ENCODE peak calls at places on chromosomes 7 and 10, in ten cellular contexts. One of them, this sample, is unnamed. For H3K9me3, the result is how much of the 10 kb centered on the place peaks cover.

GRCh38 chr7:99551329-99551728 is 585 bp downstream of the FAM200A start:
- DNase-seq in astrocyte: no peak
- DNase-seq in adrenal gland: no peak
- DNase-seq in heart right ventricle: no peak
- DNase-seq in aorta: no peak
- DNase-seq in transverse colon: no peak
- DNase-seq in effector memory CD4-positive, alpha-beta T cell: no peak
- DNase-seq in Peyer's patch: no peak
- DNase-seq in CD8-positive, alpha-beta T cell: no peak
- DNase-seq in WERI-Rb-1: peak
- DNase-seq in this sample: no peak

GRCh38 chr10:18312385-18313145 is 172.3 kb downstream of the CACNB2 start:
- DNase-seq in astrocyte: peak
- DNase-seq in adrenal gland: peak
- DNase-seq in heart right ventricle: no peak
- DNase-seq in aorta: no peak
- DNase-seq in transverse colon: no peak
- DNase-seq in effector memory CD4-positive, alpha-beta T cell: no peak
- DNase-seq in Peyer's patch: no peak
- DNase-seq in CD8-positive, alpha-beta T cell: no peak
- DNase-seq in WERI-Rb-1: no peak
- DNase-seq in this sample: no peak

GRCh38 chr7:106862317-106863183 is 2.5 kb upstream of the PIK3CG start:
- DNase-seq in astrocyte: no peak
- DNase-seq in adrenal gland: no peak
- DNase-seq in heart right ventricle: no peak
- DNase-seq in aorta: no peak
- DNase-seq in transverse colon: no peak
- DNase-seq in effector memory CD4-positive, alpha-beta T cell: no peak
- DNase-seq in Peyer's patch: no peak
- DNase-seq in CD8-positive, alpha-beta T cell: no peak
- DNase-seq in WERI-Rb-1: no peak
- DNase-seq in this sample: no peak

GRCh38 chr7:375901-376305 is 85.9 kb downstream of the FOXL3 start:
- DNase-seq in astrocyte: no peak
- DNase-seq in adrenal gland: peak
- DNase-seq in heart right ventricle: no peak
- DNase-seq in aorta: peak
- DNase-seq in transverse colon: peak
- DNase-seq in effector memory CD4-positive, alpha-beta T cell: no peak
- DNase-seq in Peyer's patch: peak
- DNase-seq in CD8-positive, alpha-beta T cell: no peak
- DNase-seq in WERI-Rb-1: no peak
- DNase-seq in this sample: no peak

GRCh38 chr10:129467346-129468119 is 492 bp downstream of the MGMT start:
- DNase-seq in astrocyte: no peak
- DNase-seq in adrenal gland: no peak
- DNase-seq in heart right ventricle: no peak
- DNase-seq in aorta: no peak
- DNase-seq in transverse colon: peak
- DNase-seq in effector memory CD4-positive, alpha-beta T cell: no peak
- DNase-seq in Peyer's patch: peak
- DNase-seq in CD8-positive, alpha-beta T cell: no peak
- DNase-seq in WERI-Rb-1: peak
- DNase-seq in this sample: no peak

GRCh38 chr7:21192662-21193061 is 235.2 kb upstream of the SP4 start:
- DNase-seq in astrocyte: no peak
- DNase-seq in adrenal gland: no peak
- DNase-seq in heart right ventricle: no peak
- DNase-seq in aorta: no peak
- DNase-seq in transverse colon: no peak
- DNase-seq in effector memory CD4-positive, alpha-beta T cell: no peak
- DNase-seq in Peyer's patch: no peak
- DNase-seq in CD8-positive, alpha-beta T cell: no peak
- DNase-seq in WERI-Rb-1: no peak
- DNase-seq in this sample: no peak

GRCh38 chr10:18368681-18369080 is 228.5 kb downstream of the CACNB2 start:
- DNase-seq in astrocyte: peak
- DNase-seq in adrenal gland: no peak
- DNase-seq in heart right ventricle: no peak
- DNase-seq in aorta: no peak
- DNase-seq in transverse colon: no peak
- DNase-seq in effector memory CD4-positive, alpha-beta T cell: no peak
- DNase-seq in Peyer's patch: no peak
- DNase-seq in CD8-positive, alpha-beta T cell: no peak
- DNase-seq in WERI-Rb-1: no peak
- DNase-seq in this sample: no peak

GRCh38 chr10:74290703-74291102 is 139.7 kb downstream of the ADK start:
- DNase-seq in astrocyte: peak
- DNase-seq in adrenal gland: no peak
- DNase-seq in heart right ventricle: no peak
- DNase-seq in aorta: no peak
- DNase-seq in transverse colon: no peak
- DNase-seq in effector memory CD4-positive, alpha-beta T cell: no peak
- DNase-seq in Peyer's patch: no peak
- DNase-seq in CD8-positive, alpha-beta T cell: no peak
- DNase-seq in WERI-Rb-1: no peak
- DNase-seq in this sample: no peak

GRCh38 chr7:7869036-7869435 is 99.6 kb upstream of the GLCCI1 start:
- DNase-seq in astrocyte: no peak
- DNase-seq in adrenal gland: no peak
- DNase-seq in heart right ventricle: no peak
- DNase-seq in aorta: no peak
- DNase-seq in transverse colon: no peak
- DNase-seq in effector memory CD4-positive, alpha-beta T cell: no peak
- DNase-seq in Peyer's patch: no peak
- DNase-seq in CD8-positive, alpha-beta T cell: no peak
- DNase-seq in WERI-Rb-1: no peak
- DNase-seq in this sample: no peak

GRCh38 chr7:40551685-40552576 is 417.1 kb downstream of the SUGCT start:
- DNase-seq in astrocyte: peak
- DNase-seq in adrenal gland: peak
- DNase-seq in heart right ventricle: no peak
- DNase-seq in aorta: peak
- DNase-seq in transverse colon: no peak
- DNase-seq in effector memory CD4-positive, alpha-beta T cell: no peak
- DNase-seq in Peyer's patch: peak
- DNase-seq in CD8-positive, alpha-beta T cell: no peak
- DNase-seq in WERI-Rb-1: peak
- DNase-seq in this sample: no peak

GRCh38 chr10:43844236-43844635 is 195.6 kb upstream of the ZNF32 start:
- DNase-seq in astrocyte: no peak
- DNase-seq in adrenal gland: no peak
- DNase-seq in heart right ventricle: no peak
- DNase-seq in aorta: no peak
- DNase-seq in transverse colon: no peak
- DNase-seq in effector memory CD4-positive, alpha-beta T cell: no peak
- DNase-seq in Peyer's patch: no peak
- DNase-seq in CD8-positive, alpha-beta T cell: no peak
- DNase-seq in WERI-Rb-1: no peak
- DNase-seq in this sample: peak

GRCh38 chr10:43845121-43845520 is 196.4 kb upstream of the ZNF32 start:
- DNase-seq in astrocyte: no peak
- DNase-seq in adrenal gland: no peak
- DNase-seq in heart right ventricle: no peak
- DNase-seq in aorta: no peak
- DNase-seq in transverse colon: no peak
- DNase-seq in effector memory CD4-positive, alpha-beta T cell: no peak
- DNase-seq in Peyer's patch: no peak
- DNase-seq in CD8-positive, alpha-beta T cell: no peak
- DNase-seq in WERI-Rb-1: no peak
- DNase-seq in this sample: no peak

GRCh38 chr10:43843331-43844101 is 194.8 kb upstream of the ZNF32 start:
- DNase-seq in astrocyte: peak
- DNase-seq in adrenal gland: peak
- DNase-seq in heart right ventricle: no peak
- DNase-seq in aorta: peak
- DNase-seq in transverse colon: no peak
- DNase-seq in effector memory CD4-positive, alpha-beta T cell: no peak
- DNase-seq in Peyer's patch: no peak
- DNase-seq in CD8-positive, alpha-beta T cell: no peak
- DNase-seq in WERI-Rb-1: no peak
- DNase-seq in this sample: peak

GRCh38 chr10:43846968-43847367 is 198.3 kb upstream of the ZNF32 start:
- DNase-seq in astrocyte: no peak
- DNase-seq in adrenal gland: no peak
- DNase-seq in heart right ventricle: no peak
- DNase-seq in aorta: no peak
- DNase-seq in transverse colon: no peak
- DNase-seq in effector memory CD4-positive, alpha-beta T cell: no peak
- DNase-seq in Peyer's patch: no peak
- DNase-seq in CD8-positive, alpha-beta T cell: no peak
- DNase-seq in WERI-Rb-1: no peak
- DNase-seq in this sample: no peak

DNA sequence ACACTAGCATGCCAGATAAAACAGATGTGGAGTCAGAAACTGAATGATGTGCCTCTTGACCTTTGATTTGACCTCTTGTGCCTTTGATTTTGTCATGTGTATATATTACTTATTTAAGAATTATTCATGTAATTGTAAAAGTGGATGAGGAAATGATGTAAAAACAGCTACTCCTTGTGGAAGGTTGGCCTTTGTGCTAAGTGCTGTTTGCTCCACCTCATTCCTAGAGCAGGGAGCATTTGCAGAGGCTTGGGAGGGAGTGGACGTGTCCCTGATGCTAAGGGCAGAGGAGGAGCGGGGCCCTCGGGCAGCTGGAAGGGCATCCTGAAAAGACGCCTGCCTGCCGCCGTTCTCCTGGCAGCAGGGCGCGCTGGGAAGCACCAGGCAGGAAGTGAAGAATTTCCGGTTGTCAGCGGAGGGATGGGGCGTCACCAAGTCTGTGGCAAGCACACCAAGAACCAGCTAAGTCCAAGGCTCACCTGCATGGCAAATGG is 197.6 kb upstream of the ZNF32 start:
- DNase-seq in astrocyte: peak
- DNase-seq in adrenal gland: peak
- DNase-seq in heart right ventricle: peak
- DNase-seq in aorta: peak
- DNase-seq in transverse colon: no peak
- DNase-seq in effector memory CD4-positive, alpha-beta T cell: peak
- DNase-seq in Peyer's patch: peak
- DNase-seq in CD8-positive, alpha-beta T cell: peak
- DNase-seq in WERI-Rb-1: no peak
- DNase-seq in this sample: no peak
- H3K27ac ChIP-seq in astrocyte: no peak
- H3K27ac ChIP-seq in adrenal gland: no peak
- H3K27ac ChIP-seq in heart right ventricle: peak
- H3K27ac ChIP-seq in aorta: peak
- H3K27ac ChIP-seq in transverse colon: no peak
- H3K27ac ChIP-seq in effector memory CD4-positive, alpha-beta T cell: no peak
- H3K27ac ChIP-seq in Peyer's patch: no peak
- H3K27ac ChIP-seq in CD8-positive, alpha-beta T cell: no peak
- H3K27ac ChIP-seq in WERI-Rb-1: no peak
- H3K27ac ChIP-seq in this sample: peak

GRCh38 chr7:157599491-157599890 is 262.7 kb downstream of the DNAJB6 start:
- DNase-seq in astrocyte: no peak
- DNase-seq in adrenal gland: no peak
- DNase-seq in heart right ventricle: no peak
- DNase-seq in aorta: no peak
- DNase-seq in transverse colon: no peak
- DNase-seq in effector memory CD4-positive, alpha-beta T cell: no peak
- DNase-seq in Peyer's patch: no peak
- DNase-seq in CD8-positive, alpha-beta T cell: no peak
- DNase-seq in WERI-Rb-1: no peak
- DNase-seq in this sample: no peak
- H3K9me3 ChIP-seq in astrocyte: under half
- H3K9me3 ChIP-seq in adrenal gland: under half
- H3K9me3 ChIP-seq in heart right ventricle: under half
- H3K9me3 ChIP-seq in aorta: under half
- H3K9me3 ChIP-seq in transverse colon: under half
- H3K9me3 ChIP-seq in effector memory CD4-positive, alpha-beta T cell: under half
- H3K9me3 ChIP-seq in Peyer's patch: under half
- H3K9me3 ChIP-seq in CD8-positive, alpha-beta T cell: under half
- H3K9me3 ChIP-seq in WERI-Rb-1: under half
- H3K9me3 ChIP-seq in this sample: under half

DNA sequence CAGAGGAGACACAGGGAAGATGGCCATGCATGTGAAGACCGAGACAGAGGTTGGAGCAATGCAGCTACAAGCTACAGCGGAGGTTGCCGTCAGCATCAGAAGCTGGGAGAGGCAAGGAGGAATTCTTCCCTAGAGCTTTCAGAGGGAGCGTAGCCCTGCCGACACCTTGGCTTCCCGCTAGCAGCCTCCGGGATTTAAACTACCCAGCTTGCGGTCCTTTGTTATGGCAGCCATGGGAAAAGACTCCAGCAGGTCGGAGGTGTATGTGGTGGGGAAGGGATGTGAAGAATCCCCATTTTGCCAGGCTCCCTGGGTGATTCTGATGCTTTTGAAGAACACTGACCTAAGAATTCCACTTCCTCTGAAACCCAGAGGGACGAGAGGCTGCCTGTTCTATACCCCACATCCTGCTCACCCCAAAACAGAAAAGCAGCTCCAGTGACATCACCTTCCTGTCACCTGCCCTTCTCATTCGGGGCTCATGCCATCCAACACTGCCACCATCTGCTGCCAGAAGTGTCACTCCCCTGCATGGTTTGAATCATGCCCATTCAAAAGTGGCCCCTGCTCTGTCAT is 3.3 kb upstream of the SEPHS1 start:
- DNase-seq in astrocyte: no peak
- DNase-seq in adrenal gland: no peak
- DNase-seq in heart right ventricle: no peak
- DNase-seq in aorta: no peak
- DNase-seq in transverse colon: no peak
- DNase-seq in effector memory CD4-positive, alpha-beta T cell: no peak
- DNase-seq in Peyer's patch: no peak
- DNase-seq in CD8-positive, alpha-beta T cell: peak
- DNase-seq in WERI-Rb-1: no peak
- DNase-seq in this sample: no peak
- H3K4me3 ChIP-seq in astrocyte: no peak
- H3K4me3 ChIP-seq in adrenal gland: no peak
- H3K4me3 ChIP-seq in heart right ventricle: no peak
- H3K4me3 ChIP-seq in aorta: no peak
- H3K4me3 ChIP-seq in transverse colon: no peak
- H3K4me3 ChIP-seq in effector memory CD4-positive, alpha-beta T cell: no peak
- H3K4me3 ChIP-seq in Peyer's patch: no peak
- H3K4me3 ChIP-seq in CD8-positive, alpha-beta T cell: no peak
- H3K4me3 ChIP-seq in WERI-Rb-1: no peak
- H3K4me3 ChIP-seq in this sample: no peak

DNA sequence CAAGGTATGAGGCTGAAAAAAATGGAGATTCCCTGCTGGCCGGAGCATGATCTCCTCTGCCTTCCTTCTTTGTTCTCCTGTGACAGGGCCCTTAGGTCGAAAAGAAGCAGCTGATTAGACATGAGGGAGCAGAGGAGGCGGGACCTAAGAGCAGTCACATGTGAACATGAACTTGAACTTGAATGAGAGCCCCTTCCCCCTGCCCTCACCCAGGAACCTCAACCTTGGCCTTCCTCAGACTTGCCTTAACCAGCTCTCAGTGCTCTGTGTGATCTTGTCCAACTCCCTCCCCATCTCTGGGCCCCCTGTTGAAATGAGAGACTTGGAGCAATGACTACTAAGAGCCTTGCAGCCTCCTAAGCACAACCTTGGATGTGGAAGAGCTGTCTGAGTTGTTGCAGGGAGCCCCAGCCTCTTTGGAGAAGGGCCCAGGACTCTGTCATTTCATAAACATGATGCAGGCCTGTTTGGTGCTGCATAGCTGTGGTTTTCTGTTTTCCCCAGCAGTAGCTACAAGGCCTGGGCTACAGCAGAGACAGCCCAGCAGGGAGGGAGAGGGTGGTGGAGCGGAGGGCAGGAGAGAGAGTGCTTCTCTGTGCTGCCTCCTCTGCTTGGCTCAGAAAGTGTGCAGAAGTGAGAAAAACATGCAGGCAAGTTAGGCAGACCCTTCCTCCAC is 124.0 kb upstream of the ZMIZ1 start:
- DNase-seq in astrocyte: peak
- DNase-seq in adrenal gland: peak
- DNase-seq in heart right ventricle: no peak
- DNase-seq in aorta: peak
- DNase-seq in transverse colon: peak
- DNase-seq in effector memory CD4-positive, alpha-beta T cell: no peak
- DNase-seq in Peyer's patch: peak
- DNase-seq in CD8-positive, alpha-beta T cell: no peak
- DNase-seq in WERI-Rb-1: no peak
- DNase-seq in this sample: peak
- H3K27ac ChIP-seq in astrocyte: no peak
- H3K27ac ChIP-seq in adrenal gland: peak
- H3K27ac ChIP-seq in heart right ventricle: peak
- H3K27ac ChIP-seq in aorta: no peak
- H3K27ac ChIP-seq in transverse colon: peak
- H3K27ac ChIP-seq in effector memory CD4-positive, alpha-beta T cell: no peak
- H3K27ac ChIP-seq in Peyer's patch: peak
- H3K27ac ChIP-seq in CD8-positive, alpha-beta T cell: no peak
- H3K27ac ChIP-seq in WERI-Rb-1: no peak
- H3K27ac ChIP-seq in this sample: peak